ENCODE peak calls at places on chromosome 2, in six cellular contexts. R is psoas muscle, D is HFF-Myc, I is heart left ventricle, M is IMR-90, F is BJ. X is an unnamed sample.

GRCh38 chr2:134131681-134132486 is 122.0 kb upstream of the MGAT5 start:
- DNase-seq in R (no peak), D (no peak), I (no peak), M (no peak), F (no peak), X (no peak)

GRCh38 chr2:238754259-238754658 is 93.6 kb upstream of the TWIST2 start:
- DNase-seq in R (no peak), D (no peak), I (no peak), M (no peak), F (no peak), X (no peak)

GRCh38 chr2:36329746-36330145 is 25.8 kb upstream of the CRIM1 start:
- DNase-seq in R (no peak), D (no peak), I (no peak), M (peak; percentile 80), F (peak; percentile 63), X (peak; percentile 93)

GRCh38 chr2:206987810-206988209 is 48.5 kb downstream of the CPO start:
- DNase-seq in R (no peak), D (no peak), I (no peak), M (no peak), F (no peak), X (no peak)

GRCh38 chr2:61978522-61978921 is 73.0 kb downstream of the COMMD1 start:
- DNase-seq in R (no peak), D (no peak), I (no peak), M (no peak), F (no peak), X (no peak)

GRCh38 chr2:151976945-151977353 is 121.9 kb downstream of the CACNB4 start:
- DNase-seq in R (no peak), D (no peak), I (no peak), M (no peak), F (no peak), X (no peak)

GRCh38 chr2:9638532-9638931 is 7.7 kb upstream of the YWHAQ start:
- DNase-seq in R (peak; percentile 84), D (peak; percentile 78), I (peak; percentile 89), M (peak; percentile 97), F (peak; percentile 78), X (peak; percentile 92)

GRCh38 chr2:71941731-71942575 is 205.7 kb downstream of the CYP26B1 start:
- DNase-seq in R (no peak), D (no peak), I (no peak), M (no peak), F (no peak), X (no peak)

GRCh38 chr2:148615446-148615845 is 29.1 kb upstream of the EPC2 start:
- DNase-seq in R (no peak), D (no peak), I (no peak), M (no peak), F (no peak), X (no peak)

GRCh38 chr2:16148632-16149348 is 208.4 kb downstream of the MYCN start:
- DNase-seq in R (no peak), D (no peak), I (no peak), M (no peak), F (no peak), X (no peak)

GRCh38 chr2:100409975-100410647 is 7.4 kb downstream of the CHST10 start:
- DNase-seq in R (no peak), D (no peak), I (no peak), M (no peak), F (no peak), X (no peak)

GRCh38 chr2:219126555-219126954 is 34.1 kb downstream of the NHEJ1 start:
- DNase-seq in R (no peak), D (no peak), I (no peak), M (no peak), F (no peak), X (no peak)

GRCh38 chr2:99880148-99880983 is 262.0 kb downstream of the AFF3 start:
- DNase-seq in R (no peak), D (no peak), I (no peak), M (peak; percentile 98), F (peak; percentile 70), X (peak; percentile 55)

GRCh38 chr2:56892381-56892780 is 708.6 kb downstream of the CCDC85A start:
- DNase-seq in R (no peak), D (no peak), I (no peak), M (no peak), F (peak; percentile 22), X (peak; percentile 46)

GRCh38 chr2:40041983-40042382 is 262.9 kb upstream of the THUMPD2 start:
- DNase-seq in R (no peak), D (peak; percentile 73), I (no peak), M (peak; percentile 94), F (peak; percentile 74), X (peak; percentile 92)

GRCh38 chr2:19711470-19712372 is 190.1 kb downstream of the TTC32 start:
- DNase-seq in R (no peak), D (peak; percentile 97), I (no peak), M (peak; percentile 98), F (peak; percentile 98), X (peak; percentile 98)

GRCh38 chr2:70498054-70498453 is 55.6 kb downstream of the TGFA start:
- DNase-seq in R (no peak), D (no peak), I (no peak), M (no peak), F (no peak), X (no peak)

GRCh38 chr2:240591226-240591625 is 4.7 kb downstream of the CAPN10 start:
- DNase-seq in R (no peak), D (no peak), I (no peak), M (peak; percentile 51), F (no peak), X (no peak)

GRCh38 chr2:105361132-105361889 is 24.0 kb downstream of the C2orf49 start:
- DNase-seq in R (no peak), D (no peak), I (no peak), M (no peak), F (no peak), X (no peak)

GRCh38 chr2:191150121-191150450 is 708 bp downstream of the STAT4 start:
- DNase-seq in R (no peak), D (no peak), I (no peak), M (no peak), F (no peak), X (no peak)

GRCh38 chr2:191151315-191151698 is 513 bp upstream of the STAT4 start:
- DNase-seq in R (no peak), D (no peak), I (peak; percentile 52), M (no peak), F (no peak), X (no peak)

GRCh38 chr2:191145769-191146471 is 4.9 kb downstream of the STAT4 start:
- DNase-seq in R (no peak), D (no peak), I (no peak), M (no peak), F (no peak), X (no peak)

GRCh38 chr2:191150451-191151314 is at the start of gene STAT4:
- DNase-seq in R (no peak), D (no peak), I (peak; percentile 69), M (peak; percentile 47), F (no peak), X (no peak)

GRCh38 chr2:191148766-191149165 is 2.0 kb downstream of the STAT4 start:
- DNase-seq in R (no peak), D (no peak), I (no peak), M (no peak), F (no peak), X (no peak)
- H3K4me3 ChIP-seq in R (no peak overlapping the region), D (no peak overlapping the region), I (no peak overlapping the region), M (no peak overlapping the region), F (no peak overlapping the region), X (no peak overlapping the region)

DNA sequence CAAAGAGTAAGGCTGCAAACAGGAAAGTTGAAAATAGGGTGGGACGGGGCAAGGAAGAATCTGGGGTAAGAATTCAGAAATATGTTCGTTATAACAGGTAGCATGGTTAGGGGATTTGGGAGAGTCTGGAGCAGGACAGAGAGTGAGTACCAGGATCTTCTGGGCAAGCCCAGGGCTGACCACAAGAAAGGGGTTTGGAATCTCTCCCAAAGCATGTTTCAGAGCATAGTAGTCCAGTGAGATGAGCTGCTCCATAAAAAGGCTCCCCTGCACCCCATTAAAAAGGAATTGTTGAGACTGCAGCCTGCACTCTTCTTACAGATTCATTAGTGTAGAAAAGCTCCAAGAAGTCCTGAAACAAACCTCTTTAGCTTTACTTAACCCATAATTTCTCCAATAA is 291.1 kb downstream of the MTX2 start:
- DNase-seq in R (no peak), D (no peak), I (no peak), M (peak; percentile 12), F (no peak), X (peak; percentile 55)
- TF ChIP-seq CTCF in R (no peak), D (no peak), I (no peak), M (no peak), F (no peak), X (no peak)

DNA sequence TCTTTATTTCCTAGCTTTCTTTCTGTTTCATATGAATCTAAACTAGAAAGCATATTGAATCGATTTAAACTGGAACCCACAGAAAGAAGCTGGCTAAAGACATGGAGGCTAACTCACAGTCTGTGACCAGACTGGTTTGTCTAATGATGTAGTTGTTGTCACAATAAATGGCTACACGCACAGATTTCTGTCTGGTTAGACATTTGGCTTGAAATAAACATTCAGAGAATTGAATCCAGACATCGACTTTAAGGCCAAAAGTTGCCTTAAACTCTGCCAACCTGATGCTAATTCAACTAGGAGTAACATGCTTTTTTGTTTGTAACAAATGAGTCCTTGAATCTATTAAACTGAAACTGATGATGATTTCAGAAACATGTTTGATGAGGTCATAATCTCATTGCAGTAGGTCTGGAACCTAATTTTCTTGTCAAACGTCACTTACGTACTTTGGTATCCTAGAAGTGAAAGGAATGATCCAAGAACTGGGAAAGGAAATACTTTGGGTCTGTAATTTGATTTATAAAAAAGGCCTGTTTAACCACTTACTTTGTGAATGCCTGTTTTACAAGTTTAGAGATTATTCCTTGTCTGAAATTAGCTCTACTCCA is 123.8 kb downstream of the ERBB4 start:
- DNase-seq in R (no peak), D (no peak), I (no peak), M (no peak), F (peak; percentile 26), X (peak; percentile 82)
- H3K4me3 ChIP-seq in R (no peak overlapping the region), D (no peak overlapping the region), I (no peak overlapping the region), M (no peak overlapping the region), F (no peak overlapping the region), X (peak overlapping the region; percentile 12)

DNA sequence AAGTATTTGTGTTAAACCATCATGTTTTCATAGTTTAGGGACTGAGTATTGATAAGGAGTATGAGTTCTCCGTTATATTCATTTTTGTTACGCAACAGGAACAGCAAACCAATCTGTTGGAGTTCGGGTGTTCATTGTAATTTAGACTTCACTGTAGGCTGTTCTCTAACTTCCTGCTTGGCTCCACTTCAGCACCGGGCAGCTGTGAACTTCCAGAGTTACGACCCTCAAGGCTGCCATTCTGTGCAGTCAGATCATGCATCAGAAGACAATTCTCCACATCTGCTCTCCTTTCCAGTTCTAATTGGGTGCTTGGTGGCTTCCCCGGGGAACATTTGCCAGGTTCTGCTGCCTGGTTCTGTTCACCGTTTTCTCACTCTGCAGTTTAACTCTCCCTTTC is 237.7 kb downstream of the NYAP2 start:
- DNase-seq in R (no peak), D (no peak), I (no peak), M (no peak), F (no peak), X (peak; percentile 21)
- TF ChIP-seq CTCF in R (no peak), D (no peak), I (no peak), M (no peak), F (no peak), X (no peak)